ENCODE peak calls at places on chromosomes 13 and 19, in four cellular contexts. Y is HCT116, R is SK-N-SH, K is H1. P is an unnamed sample.

GRCh38 chr13:106537521-106537920 is 2.1 kb upstream of the EFNB2 start:
- DNase-seq in K (no peak), Y (no peak), R (no peak), P (peak)

GRCh38 chr19:37930416-37930815 is 23.4 kb downstream of the SIPA1L3 start:
- DNase-seq in Y (no peak), K (no peak), R (no peak), P (no peak)

GRCh38 chr19:8609210-8610040 is 1.1 kb downstream of the ADAMTS10 start:
- DNase-seq in Y (peak), R (peak), K (peak), P (peak)

GRCh38 chr19:29040291-29040690 is 172.7 kb downstream of the UQCRFS1 start:
- DNase-seq in K (no peak), R (no peak), Y (no peak), P (no peak)

GRCh38 chr19:10535613-10536012 is 8.1 kb upstream of the ATG4D start:
- DNase-seq in R (no peak), Y (no peak), K (no peak), P (no peak)

GRCh38 chr13:98060282-98060681 is 82.6 kb upstream of the FARP1 start:
- DNase-seq in Y (no peak), R (no peak), K (no peak), P (no peak)

GRCh38 chr13:37443538-37443937 is 155.0 kb downstream of the POSTN start:
- DNase-seq in R (no peak), Y (no peak), K (no peak), P (no peak)

GRCh38 chr13:80340643-80341097 is 256 bp downstream of the SPRY2 start:
- DNase-seq in R (no peak), K (no peak), Y (no peak), P (peak)

GRCh38 chr13:52665325-52665724 is 12.7 kb downstream of the SUGT1 start:
- DNase-seq in K (no peak), R (peak), Y (peak), P (peak)

GRCh38 chr19:5498817-5499535 is 43.8 kb downstream of the ZNRF4 start:
- DNase-seq in Y (no peak), K (peak), R (no peak), P (no peak)

GRCh38 chr19:8306235-8307054 is 1.7 kb downstream of the CD320 start:
- DNase-seq in K (peak), R (no peak), Y (no peak), P (no peak)

GRCh38 chr19:1236566-1236965 is 1.2 kb downstream of the CBARP start:
- DNase-seq in R (peak), K (peak), Y (no peak), P (no peak)

GRCh38 chr19:31718898-31719297 is 369.7 kb upstream of the TSHZ3 start:
- DNase-seq in R (no peak), K (no peak), Y (no peak), P (no peak)

GRCh38 chr13:42048625-42049453 is at the start of gene DGKH:
- DNase-seq in K (peak), Y (peak), R (peak), P (peak)

GRCh38 chr13:95474992-95475391 is 77.5 kb upstream of the CLDN10 start:
- DNase-seq in R (no peak), Y (no peak), K (no peak), P (no peak)

GRCh38 chr13:26456578-26457119 is 100.8 kb upstream of the WASF3 start:
- DNase-seq in R (no peak), Y (no peak), K (no peak), P (no peak)

GRCh38 chr19:41500443-41500842 is 57.5 kb downstream of the ERICH4 start:
- DNase-seq in Y (no peak), R (no peak), K (no peak), P (peak)

GRCh38 chr19:58052256-58052655 is 6.8 kb upstream of the ZNF135 start:
- DNase-seq in Y (no peak), R (no peak), K (no peak), P (no peak)

GRCh38 chr13:37492741-37493514 is 105.6 kb downstream of the POSTN start:
- DNase-seq in K (no peak), R (no peak), Y (no peak), P (no peak)

GRCh38 chr19:40609561-40610395 is 8.6 kb downstream of the LTBP4 start:
- DNase-seq in Y (peak), K (peak), R (peak), P (peak)

GRCh38 chr13:113405481-113406300 is 41.8 kb upstream of the GRTP1 start:
- DNase-seq in R (no peak), Y (no peak), K (no peak), P (no peak)

GRCh38 chr13:21849323-21849722 is 178.4 kb downstream of the FGF9 start:
- DNase-seq in K (no peak), Y (peak), R (peak), P (no peak)

GRCh38 chr19:11324079-11324661 is 15.3 kb downstream of the RAB3D start:
- DNase-seq in R (peak), Y (no peak), K (no peak), P (peak)

GRCh38 chr13:66994097-66994496 is 236.0 kb downstream of the PCDH9 start:
- DNase-seq in R (peak), K (peak), Y (no peak), P (peak)

GRCh38 chr19:28045621-28046020 is 1167.3 kb downstream of the UQCRFS1 start:
- DNase-seq in Y (no peak), R (no peak), K (no peak), P (no peak)

GRCh38 chr13:67736646-67737420 is 506.7 kb upstream of the PCDH9 start:
- DNase-seq in K (no peak), R (peak), Y (no peak), P (no peak)

GRCh38 chr13:47846886-47847285 is 154.2 kb downstream of the SUCLA2 start:
- DNase-seq in R (no peak), K (no peak), Y (no peak), P (no peak)

GRCh38 chr13:66922444-66922843 is 307.7 kb downstream of the PCDH9 start:
- DNase-seq in K (no peak), Y (no peak), R (no peak), P (no peak)

GRCh38 chr19:36054733-36055686 is at the start of gene WDR62:
- DNase-seq in Y (peak), K (peak), R (peak), P (no peak)

GRCh38 chr19:56732974-56733373 is 61.4 kb upstream of the ZNF835 start:
- DNase-seq in R (no peak), K (no peak), Y (no peak), P (no peak)

GRCh38 chr19:49925486-49925885 is 3.5 kb upstream of the ATF5 start:
- DNase-seq in K (no peak), R (no peak), Y (no peak), P (no peak)

GRCh38 chr13:92838786-92839185 is 387.8 kb upstream of the GPC6 start:
- DNase-seq in K (no peak), Y (no peak), R (no peak), P (no peak)

GRCh38 chr19:31175564-31176348 is 173.5 kb downstream of the TSHZ3 start:
- DNase-seq in K (no peak), Y (no peak), R (no peak), P (no peak)

GRCh38 chr13:52195052-52195837 is 35.8 kb upstream of the NEK3 start:
- DNase-seq in K (peak), R (peak), Y (no peak), P (peak)

GRCh38 chr13:112793545-112794445 is 104.0 kb downstream of the ATP11A start:
- DNase-seq in R (no peak), K (no peak), Y (no peak), P (no peak)

GRCh38 chr19:48596679-48597465 is 9.7 kb upstream of the SPACA4 start:
- DNase-seq in R (no peak), Y (no peak), K (no peak), P (no peak)

GRCh38 chr13:112246731-112247470 is 129.3 kb upstream of the SPACA7 start:
- DNase-seq in K (peak), R (no peak), Y (no peak), P (no peak)

GRCh38 chr13:51523082-51523518 is 61.2 kb upstream of the WDFY2 start:
- DNase-seq in R (peak), K (no peak), Y (no peak), P (no peak)

GRCh38 chr13:23608704-23609413 is 38.6 kb downstream of the TNFRSF19 start:
- DNase-seq in Y (no peak), R (peak), K (no peak), P (peak)
- H3K4me2 ChIP-seq in Y (no peak), R (peak), K (no peak), P (peak)

GRCh38 chr19:16456652-16457194 is 15.0 kb downstream of the EPS15L1 start:
- DNase-seq in R (peak), Y (no peak), K (peak), P (no peak)
- TF ChIP-seq MAX in R (no peak), Y (no peak), K (no peak), P (no peak)

DNA sequence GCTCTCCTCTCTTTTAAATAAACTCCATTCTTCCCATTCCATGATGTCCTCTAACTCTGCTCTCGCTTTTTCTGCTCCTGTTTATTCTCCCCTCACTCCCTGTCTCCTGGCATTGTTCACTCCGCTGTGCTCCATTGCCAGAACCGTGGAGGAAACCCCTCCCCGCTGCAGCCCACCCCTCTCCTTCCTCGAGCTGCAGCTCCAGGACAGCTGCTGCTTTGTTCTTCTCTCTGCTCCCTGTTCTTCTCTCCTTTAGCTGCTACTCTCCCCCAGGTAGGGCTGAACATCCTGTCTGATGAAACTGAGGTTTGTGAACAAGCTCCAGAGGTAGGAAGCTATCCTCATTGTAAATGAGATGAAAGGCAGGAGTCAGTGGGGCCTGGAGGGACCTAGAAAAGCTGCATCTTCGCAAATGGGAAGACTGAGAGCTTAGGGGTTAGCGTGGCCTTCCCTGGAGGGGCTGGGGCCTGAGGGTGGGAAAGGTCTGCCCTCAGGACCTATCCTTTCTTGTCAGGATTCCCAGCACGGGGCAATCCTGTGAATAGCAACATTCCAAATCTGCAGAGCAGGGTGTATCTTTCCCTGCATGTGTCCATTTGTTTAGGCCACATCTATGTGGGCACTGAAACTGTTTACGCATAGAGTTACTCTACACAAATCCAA is 243.7 kb downstream of the DNAJC15 start:
- DNase-seq in Y (no peak), R (no peak), K (no peak), P (no peak)
- H2AFZ ChIP-seq in Y (no peak), R (no peak), K (peak), P (no peak)

GRCh38 chr19:33289261-33289660 is 13.1 kb downstream of the CEBPA start:
- DNase-seq in Y (no peak), R (no peak), K (no peak), P (no peak)

GRCh38 chr19:33290082-33290815 is 12.1 kb downstream of the CEBPA start:
- DNase-seq in Y (no peak), R (no peak), K (no peak), P (no peak)

GRCh38 chr19:33292595-33293254 is 9.6 kb downstream of the CEBPA start:
- DNase-seq in Y (no peak), K (no peak), R (no peak), P (no peak)

GRCh38 chr19:33291623-33292534 is 10.5 kb downstream of the CEBPA start:
- DNase-seq in K (no peak), Y (no peak), R (no peak), P (no peak)

DNA sequence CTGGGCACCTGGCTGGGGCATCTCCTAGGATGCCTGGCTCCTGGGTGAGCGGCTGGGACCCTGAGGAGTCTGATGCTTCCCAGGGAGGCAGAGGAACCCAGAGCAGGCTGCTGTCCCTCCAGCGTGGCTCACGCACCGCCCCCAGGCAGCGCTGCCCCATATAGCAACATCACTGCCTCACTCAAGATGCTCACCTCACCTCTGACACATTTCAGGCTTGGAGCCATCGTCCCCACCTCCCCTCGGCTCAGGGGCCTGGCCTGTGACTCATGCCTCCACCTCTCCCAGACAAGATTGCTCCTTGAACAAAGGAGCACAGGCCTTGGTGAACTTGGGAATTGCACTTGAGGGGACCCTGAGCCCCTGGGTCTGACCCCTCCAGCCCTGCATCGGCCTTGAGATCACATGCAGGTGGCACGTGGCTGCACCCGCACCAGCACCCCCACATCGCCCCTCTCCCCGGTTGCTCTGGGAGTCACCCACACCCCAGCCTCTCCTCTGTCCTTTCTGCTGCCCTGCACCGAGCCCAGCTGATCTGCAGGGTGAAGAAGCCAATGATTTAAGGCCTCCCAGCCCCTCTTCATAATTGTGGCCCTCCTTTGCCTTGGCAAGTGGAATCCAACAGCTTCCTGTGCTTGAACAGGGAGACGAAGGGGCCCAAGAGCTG is 11.2 kb downstream of the CEBPA start:
- DNase-seq in Y (no peak), K (no peak), R (no peak), P (no peak)
- H3K4me2 ChIP-seq in Y (peak), K (no peak), R (no peak), P (no peak)

P was measured in endothelial cell of umbilical vein.